ENCODE peak calls at places on chromosomes 13 and 19, in eight cellular contexts. Q is stimulated activated CD4-positive, alpha-beta T cell treated with anti-CD3 and anti-CD28 coated beads, Interleukin-15, amount 100 ng/mL, for 1 hour; G is activated naive CD4-positive, alpha-beta T cell; S is amniotic epithelial cell; V is pancreas; A is amygdala; D is GM04504; T is Daoy. L is an unnamed sample.

GRCh38 chr19:15442142-15442920 is 7.4 kb downstream of the WIZ start:
- DNase-seq in Q (no peak), G (no peak), S (no peak), V (no peak), A (no peak), D (no peak), T (no peak), L (no peak)

GRCh38 chr13:44421853-44422525 is 48.4 kb downstream of the SERP2 start:
- DNase-seq in Q (no peak), G (no peak), S (no peak), V (no peak), A (no peak), D (no peak), T (no peak), L (no peak)

GRCh38 chr19:28208745-28209144 is 1004.2 kb downstream of the UQCRFS1 start:
- DNase-seq in Q (no peak), G (no peak), S (no peak), V (no peak), A (no peak), D (no peak), T (peak), L (no peak)

GRCh38 chr19:16363133-16363851 is 38.7 kb downstream of the KLF2 start:
- DNase-seq in Q (no peak), G (no peak), S (no peak), V (peak), A (no peak), D (no peak), T (no peak), L (no peak)

GRCh38 chr19:45798995-45799517 is 6.4 kb upstream of the DMWD start:
- DNase-seq in Q (peak), G (no peak), S (peak), V (peak), A (no peak), D (peak), T (peak), L (peak)

GRCh38 chr19:55284405-55285058 is 735 bp downstream of the BRSK1 start:
- DNase-seq in Q (no peak), G (no peak), S (no peak), V (no peak), A (no peak), D (no peak), T (no peak), L (no peak)

GRCh38 chr13:92745233-92745632 is 481.4 kb upstream of the GPC6 start:
- DNase-seq in Q (no peak), G (no peak), S (no peak), V (no peak), A (no peak), D (no peak), T (no peak), L (no peak)

GRCh38 chr19:6268382-6268771 is 11.4 kb downstream of the MLLT1 start:
- DNase-seq in Q (no peak), G (no peak), S (no peak), V (no peak), A (no peak), D (no peak), T (no peak), L (no peak)

GRCh38 chr19:13047374-13047773 is 52.1 kb downstream of the NFIX start:
- DNase-seq in Q (no peak), G (no peak), S (no peak), V (no peak), A (no peak), D (no peak), T (no peak), L (no peak)

GRCh38 chr19:41219924-41220567 is 1.0 kb downstream of the AXL start:
- DNase-seq in Q (no peak), G (no peak), S (peak), V (no peak), A (no peak), D (no peak), T (peak), L (no peak)

GRCh38 chr19:28289294-28290063 is 923.5 kb downstream of the UQCRFS1 start:
- DNase-seq in Q (no peak), G (no peak), S (no peak), V (peak), A (peak), D (peak), T (peak), L (peak)

GRCh38 chr19:463483-464130 is 2.8 kb upstream of the SHC2 start:
- DNase-seq in Q (no peak), G (no peak), S (no peak), V (no peak), A (no peak), D (no peak), T (no peak), L (no peak)

GRCh38 chr13:94009696-94010095 is 469.8 kb downstream of the DCT start:
- DNase-seq in Q (no peak), G (no peak), S (peak), V (no peak), A (no peak), D (peak), T (no peak), L (peak)

GRCh38 chr19:50639121-50640112 is at the start of gene SYT3:
- DNase-seq in Q (peak), G (no peak), S (peak), V (peak), A (peak), D (no peak), T (peak), L (no peak)

GRCh38 chr13:36417328-36417727 is 15.0 kb upstream of the CCNA1 start:
- DNase-seq in Q (no peak), G (no peak), S (no peak), V (no peak), A (no peak), D (no peak), T (no peak), L (no peak)

GRCh38 chr13:112796190-112796915 is 106.5 kb downstream of the ATP11A start:
- DNase-seq in Q (no peak), G (no peak), S (peak), V (no peak), A (no peak), D (no peak), T (no peak), L (no peak)

GRCh38 chr19:30630289-30631034 is 258.3 kb downstream of the ZNF536 start:
- DNase-seq in Q (no peak), G (no peak), S (no peak), V (no peak), A (no peak), D (no peak), T (no peak), L (no peak)

GRCh38 chr13:71867101-71867814 is at the start of gene DACH1:
- DNase-seq in Q (no peak), G (no peak), S (peak), V (peak), A (no peak), D (no peak), T (no peak), L (no peak)

GRCh38 chr19:40302224-40303011 is 17.3 kb upstream of the AKT2 start:
- DNase-seq in Q (no peak), G (no peak), S (no peak), V (no peak), A (no peak), D (no peak), T (no peak), L (no peak)

GRCh38 chr13:113843063-113843654 is 20.7 kb downstream of the GAS6 start:
- DNase-seq in Q (no peak), G (no peak), S (no peak), V (no peak), A (no peak), D (no peak), T (no peak), L (no peak)

GRCh38 chr13:45333973-45334922 is 6.7 kb downstream of the TPT1 start:
- DNase-seq in Q (no peak), G (no peak), S (peak), V (no peak), A (no peak), D (no peak), T (no peak), L (no peak)

GRCh38 chr13:96730676-96731075 is 263.6 kb downstream of the OXGR1 start:
- DNase-seq in Q (no peak), G (no peak), S (peak), V (no peak), A (no peak), D (no peak), T (peak), L (no peak)

GRCh38 chr19:49585023-49585422 is 3.9 kb downstream of the PRRG2 start:
- DNase-seq in Q (no peak), G (no peak), S (no peak), V (no peak), A (no peak), D (no peak), T (no peak), L (no peak)

GRCh38 chr19:36093687-36094086 is 17.3 kb upstream of the OVOL3 start:
- DNase-seq in Q (no peak), G (no peak), S (no peak), V (no peak), A (no peak), D (no peak), T (no peak), L (no peak)

GRCh38 chr19:18478545-18479311 is 40.8 kb upstream of the ISYNA1 start:
- DNase-seq in Q (no peak), G (no peak), S (peak), V (no peak), A (no peak), D (peak), T (peak), L (peak)

GRCh38 chr13:32901994-32902780 is 114.0 kb upstream of the KL start:
- DNase-seq in Q (no peak), G (no peak), S (peak), V (no peak), A (no peak), D (no peak), T (no peak), L (no peak)